ENCODE peak calls at places on chromosomes 3 and 15, in ten cellular contexts. V, P, G, Z, U, E, C, M, X and B are unnamed samples.

GRCh38 chr3:4466783-4467521 is at the start of gene SUMF1:
- DNase-seq in G (peak; percentile 81), P (peak; percentile 96), Z (peak; percentile 94), M (peak; percentile 61), V (peak; percentile 78), U (peak; percentile 88), X (peak; percentile 70), C (peak; percentile 91), E (peak; percentile 75), B (peak; percentile 75)

GRCh38 chr3:46895761-46896160 is 18.2 kb downstream of the PTH1R start:
- DNase-seq in C (no peak), M (no peak), E (no peak), X (no peak), U (no peak), P (no peak), Z (no peak), G (peak; percentile 10), V (no peak), B (no peak)

GRCh38 chr15:62545392-62546227 is 380.5 kb upstream of the C2CD4B start:
- DNase-seq in P (no peak), V (peak; percentile 47), E (peak; percentile 53), Z (no peak), C (peak; percentile 58), U (no peak), X (peak; percentile 42), M (no peak), G (peak; percentile 44), B (peak; percentile 75)

GRCh38 chr3:20462723-20463122 is 276.7 kb upstream of the SGO1 start:
- DNase-seq in X (no peak), Z (no peak), E (no peak), G (no peak), U (no peak), M (no peak), P (no peak), V (no peak), C (peak; percentile 6), B (no peak)

GRCh38 chr3:172595648-172596393 is 72.6 kb upstream of the TNFSF10 start:
- DNase-seq in M (no peak), G (no peak), V (peak; percentile 55), P (no peak), C (peak; percentile 86), E (peak; percentile 42), Z (no peak), X (peak; percentile 40), U (peak; percentile 60), B (no peak)

GRCh38 chr3:49723301-49723630 is 485 bp downstream of the GMPPB start:
- DNase-seq in M (peak; percentile 50), X (peak; percentile 37), V (peak; percentile 21), P (peak; percentile 62), E (peak; percentile 82), Z (peak; percentile 84), G (peak; percentile 68), U (peak; percentile 58), C (peak; percentile 76), B (peak; percentile 67)

GRCh38 chr15:53072077-53072476 is 281.9 kb upstream of the ONECUT1 start:
- DNase-seq in U (peak; percentile 90), V (peak; percentile 21), Z (peak; percentile 98), P (no peak), X (peak; percentile 8), M (peak; percentile 59), G (peak; percentile 16), E (peak; percentile 98), C (peak; percentile 23), B (peak; percentile 52)

GRCh38 chr3:31412832-31413231 is 119.9 kb upstream of the STT3B start:
- DNase-seq in G (no peak), E (no peak), P (no peak), C (peak; percentile 66), Z (no peak), M (no peak), V (no peak), U (no peak), X (peak; percentile 47), B (no peak)

GRCh38 chr3:195556390-195556789 is 13.3 kb upstream of the PPP1R2 start:
- DNase-seq in P (no peak), U (peak; percentile 44), V (no peak), E (no peak), M (no peak), G (no peak), Z (peak; percentile 79), C (peak; percentile 50), X (no peak), B (no peak)

GRCh38 chr3:34969513-34969912 is 669.8 kb upstream of the ARPP21 start:
- DNase-seq in Z (no peak), M (no peak), P (no peak), G (no peak), C (no peak), U (no peak), V (no peak), X (no peak), E (no peak), B (no peak)

GRCh38 chr15:65416845-65417416 is 5.8 kb downstream of the IGDCC4 start:
- DNase-seq in P (no peak), U (peak; percentile 86), E (no peak), X (peak; percentile 33), G (peak; percentile 39), M (no peak), C (no peak), V (peak; percentile 56), Z (peak; percentile 93), B (no peak)

GRCh38 chr3:46903341-46904302 is 26.1 kb downstream of the PTH1R start:
- DNase-seq in E (no peak), C (peak; percentile 77), G (peak; percentile 35), M (peak; percentile 69), V (no peak), Z (no peak), U (no peak), P (no peak), X (peak; percentile 49), B (no peak)

GRCh38 chr3:133754973-133755828 is 9.0 kb downstream of the TF start:
- DNase-seq in E (no peak), U (no peak), M (no peak), Z (no peak), P (no peak), X (no peak), V (no peak), C (no peak), G (no peak), B (no peak)

GRCh38 chr3:31610700-31611275 is 78.1 kb downstream of the STT3B start:
- DNase-seq in E (no peak), Z (no peak), U (peak; percentile 28), G (no peak), P (peak; percentile 30), M (no peak), X (peak; percentile 66), C (peak; percentile 63), V (peak; percentile 67), B (no peak)

GRCh38 chr3:114409291-114409690 is 115.5 kb downstream of the TIGIT start:
- DNase-seq in C (peak; percentile 25), Z (no peak), M (no peak), P (no peak), E (no peak), U (no peak), G (no peak), X (no peak), V (no peak), B (no peak)
- H3K4me1 ChIP-seq in C (peaks cover 77% of the 10 kb centered on the region), Z (no peaks in the 10 kb centered on the region), M (peaks cover 66% of the 10 kb centered on the region), P (peaks cover 29% of the 10 kb centered on the region), E (peaks cover 19% of the 10 kb centered on the region), U (peaks cover 26% of the 10 kb centered on the region), G (peaks cover 95% of the 10 kb centered on the region), X (peaks cover 19% of the 10 kb centered on the region), V (peaks cover 37% of the 10 kb centered on the region), B (peaks cover 9% of the 10 kb centered on the region)

DNA sequence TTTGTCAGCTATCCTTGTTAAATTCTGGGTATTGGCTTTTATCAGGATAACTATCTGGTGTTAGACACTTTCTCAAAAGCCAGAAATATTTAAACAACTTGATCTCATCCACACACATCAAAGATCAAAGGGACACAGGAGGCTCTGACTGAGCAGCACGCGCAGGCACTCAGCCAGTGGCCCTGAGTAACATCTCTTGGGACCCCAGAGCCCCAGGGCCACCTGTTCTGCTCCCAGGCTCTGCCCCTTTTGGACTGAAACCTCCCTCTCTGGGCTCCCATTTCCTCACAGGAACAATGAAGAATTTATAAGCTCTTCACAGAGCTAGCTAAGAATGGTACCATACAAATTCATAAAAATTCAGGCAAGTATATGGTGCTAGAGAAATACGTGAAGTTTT is 16.1 kb downstream of the ATP10A start:
- DNase-seq in E (no peak), P (no peak), X (no peak), C (no peak), G (no peak), M (no peak), V (no peak), U (no peak), Z (no peak), B (no peak)
- H3K4me1 ChIP-seq in E (no peaks in the 10 kb centered on the region), P (peaks cover 5% of the 10 kb centered on the region), X (peaks cover 18% of the 10 kb centered on the region), C (peaks cover 53% of the 10 kb centered on the region), G (peaks cover 7% of the 10 kb centered on the region), M (peaks cover 34% of the 10 kb centered on the region), V (peaks cover 22% of the 10 kb centered on the region), U (peaks cover 19% of the 10 kb centered on the region), Z (peaks cover 4% of the 10 kb centered on the region), B (peaks cover 7% of the 10 kb centered on the region)

DNA sequence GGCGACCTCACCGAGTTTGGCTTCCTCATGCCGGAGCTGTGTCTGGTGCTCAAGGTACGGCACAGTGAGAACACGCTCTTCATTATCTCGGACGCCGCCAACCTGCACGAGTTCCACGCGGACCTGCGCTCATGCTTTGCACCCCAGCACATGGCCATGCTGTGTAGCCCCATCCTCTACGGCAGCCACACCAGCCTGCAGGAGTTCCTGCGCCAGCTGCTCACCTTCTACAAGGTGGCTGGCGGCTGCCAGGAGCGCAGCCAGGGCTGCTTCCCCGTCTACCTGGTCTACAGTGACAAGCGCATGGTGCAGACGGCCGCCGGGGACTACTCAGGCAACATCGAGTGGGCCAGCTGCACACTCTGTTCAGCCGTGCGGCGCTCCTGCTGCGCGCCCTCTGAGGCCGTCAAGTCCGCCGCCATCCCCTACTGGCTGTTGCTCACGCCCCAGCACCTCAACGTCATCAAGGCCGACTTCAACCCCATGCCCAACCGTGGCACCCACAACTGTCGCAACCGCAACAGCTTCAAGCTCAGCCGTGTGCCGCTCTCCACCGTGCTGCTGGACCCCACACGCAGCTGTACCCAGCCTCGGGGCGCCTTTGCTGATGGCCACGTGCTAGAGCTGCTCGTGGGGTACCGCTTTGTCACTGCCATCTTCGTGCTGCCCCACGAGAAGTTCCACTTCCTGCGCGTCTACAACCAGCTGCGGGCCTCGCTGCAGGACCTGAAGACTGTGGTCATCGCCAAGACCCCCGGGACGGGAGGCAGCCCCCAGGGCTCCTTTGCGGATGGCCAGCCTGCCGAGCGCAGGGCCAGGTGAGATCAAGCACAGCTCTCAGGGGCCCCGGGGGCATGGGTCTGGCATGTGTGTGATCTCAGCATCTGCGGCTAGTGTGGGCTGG is 7.1 kb upstream of the STAB1 start:
- DNase-seq in C (no peak), E (no peak), U (no peak), G (no peak), Z (no peak), P (no peak), X (no peak), V (no peak), M (no peak), B (no peak)
- H3K4me1 ChIP-seq in C (peaks cover 12% of the 10 kb centered on the region), E (no peaks in the 10 kb centered on the region), U (no peaks in the 10 kb centered on the region), G (peaks cover 29% of the 10 kb centered on the region), Z (no peaks in the 10 kb centered on the region), P (peaks cover 3% of the 10 kb centered on the region), X (peaks cover 11% of the 10 kb centered on the region), V (peaks cover 16% of the 10 kb centered on the region), M (peaks cover 11% of the 10 kb centered on the region), B (peaks cover 5% of the 10 kb centered on the region)

DNA sequence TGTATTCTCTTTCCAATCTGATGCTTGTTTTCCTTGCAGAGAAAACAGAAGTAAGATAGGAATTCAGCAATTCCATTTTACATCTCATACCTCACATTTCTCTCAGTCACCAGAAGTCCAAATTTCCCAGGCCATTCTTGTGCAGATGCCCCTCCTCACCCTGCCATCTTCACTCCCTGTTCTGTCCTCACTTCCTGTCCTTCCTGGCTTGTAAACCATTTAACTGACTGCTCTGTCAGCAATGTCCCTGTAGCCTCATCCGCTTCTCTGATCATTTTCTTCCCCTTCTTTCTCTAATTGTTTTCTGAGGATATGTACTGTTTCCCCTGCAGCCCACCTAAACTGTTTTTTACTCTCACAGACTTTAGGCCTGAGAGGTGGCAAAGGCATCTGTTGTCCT is 40.3 kb downstream of the BLM start:
- DNase-seq in E (no peak), V (no peak), P (no peak), U (no peak), X (no peak), Z (no peak), C (no peak), G (no peak), M (no peak), B (no peak)
- H3K4me1 ChIP-seq in E (no peaks in the 10 kb centered on the region), V (no peaks in the 10 kb centered on the region), P (peaks cover 6% of the 10 kb centered on the region), U (peaks cover 5% of the 10 kb centered on the region), X (peaks cover 2% of the 10 kb centered on the region), Z (peaks cover 3% of the 10 kb centered on the region), C (peaks cover 7% of the 10 kb centered on the region), G (peaks cover 3% of the 10 kb centered on the region), M (peaks cover 7% of the 10 kb centered on the region), B (no peaks in the 10 kb centered on the region)